ENCODE peak calls at places on chromosomes 3 and 15, in ten cellular contexts. I is putamen, X is GDM1, G is RCC 7860, N is AG09309, V is hippocampal formation, W is H9, R is KBM-7, L is NCI-H1092 treated with DMSO at 0.1 percent for 48 hours, Q is ecto neural progenitor cell. S is an unnamed sample.

GRCh38 chr3:127652246-127652995 is 20.3 kb upstream of the ABTB1 start:
- DNase-seq in I (no peak), X (no peak), G (peak), N (no peak), V (no peak), W (peak), R (peak), L (peak), Q (peak), S (no peak)

GRCh38 chr15:71115567-71116351 is 488 bp downstream of the THSD4 start:
- DNase-seq in I (no peak), X (no peak), G (no peak), N (no peak), V (no peak), W (peak), R (peak), L (no peak), Q (peak), S (no peak)

GRCh38 chr3:63349583-63350177 is 71.6 kb downstream of the SYNPR start:
- DNase-seq in I (peak), X (peak), G (peak), N (no peak), V (peak), W (peak), R (peak), L (peak), Q (no peak), S (no peak)

GRCh38 chr3:143736205-143736604 is 112.1 kb downstream of the SLC9A9 start:
- DNase-seq in I (no peak), X (no peak), G (no peak), N (no peak), V (no peak), W (no peak), R (no peak), L (no peak), Q (no peak), S (no peak)

GRCh38 chr3:88262527-88262926 is 112.8 kb downstream of the C3orf38 start:
- DNase-seq in I (no peak), X (no peak), G (no peak), N (no peak), V (no peak), W (no peak), R (peak), L (no peak), Q (no peak), S (no peak)

GRCh38 chr3:126104028-126104635 is 20.2 kb upstream of the SLC41A3 start:
- DNase-seq in I (no peak), X (no peak), G (no peak), N (no peak), V (no peak), W (no peak), R (no peak), L (no peak), Q (no peak), S (no peak)

GRCh38 chr3:53195602-53196574 is 34.9 kb downstream of the PRKCD start:
- DNase-seq in I (no peak), X (peak), G (no peak), N (no peak), V (no peak), W (peak), R (peak), L (peak), Q (peak), S (no peak)

GRCh38 chr3:112247900-112248299 is 46.1 kb downstream of the SLC9C1 start:
- DNase-seq in I (no peak), X (no peak), G (no peak), N (no peak), V (no peak), W (no peak), R (no peak), L (no peak), Q (no peak), S (no peak)

GRCh38 chr15:38130739-38131498 is 121.7 kb upstream of the SPRED1 start:
- DNase-seq in I (peak), X (no peak), G (peak), N (peak), V (peak), W (no peak), R (peak), L (no peak), Q (peak), S (no peak)

GRCh38 chr15:32641517-32642059 is at the start of gene SCG5:
- DNase-seq in I (peak), X (no peak), G (no peak), N (no peak), V (peak), W (peak), R (no peak), L (peak), Q (peak), S (peak)

GRCh38 chr3:41265011-41265545 is 65.8 kb downstream of the CTNNB1 start:
- DNase-seq in I (no peak), X (no peak), G (peak), N (no peak), V (no peak), W (no peak), R (no peak), L (no peak), Q (no peak), S (no peak)

GRCh38 chr15:59274126-59274970 is 67.7 kb downstream of the LDHAL6B start:
- DNase-seq in I (no peak), X (peak), G (peak), N (peak), V (no peak), W (no peak), R (peak), L (no peak), Q (no peak), S (no peak)

GRCh38 chr3:146532406-146532805 is 12.0 kb downstream of the PLSCR1 start:
- DNase-seq in I (no peak), X (no peak), G (no peak), N (no peak), V (no peak), W (no peak), R (no peak), L (no peak), Q (no peak), S (no peak)

GRCh38 chr3:141278196-141279073 is 46.8 kb downstream of the PXYLP1 start:
- DNase-seq in I (no peak), X (no peak), G (no peak), N (no peak), V (no peak), W (no peak), R (no peak), L (no peak), Q (no peak), S (no peak)

GRCh38 chr3:3586843-3587626 is 212.2 kb upstream of the LRRN1 start:
- DNase-seq in I (no peak), X (no peak), G (no peak), N (no peak), V (no peak), W (no peak), R (no peak), L (no peak), Q (no peak), S (no peak)

GRCh38 chr3:156633335-156633734 is 41.1 kb upstream of the TIPARP start:
- DNase-seq in I (no peak), X (no peak), G (no peak), N (peak), V (no peak), W (no peak), R (no peak), L (no peak), Q (no peak), S (no peak)

GRCh38 chr15:89912145-89912673 is 543 bp downstream of the ARPIN start:
- DNase-seq in I (no peak), X (no peak), G (no peak), N (no peak), V (no peak), W (peak), R (no peak), L (peak), Q (peak), S (peak)

GRCh38 chr3:147613710-147614109 is 204.5 kb downstream of the ZIC1 start:
- DNase-seq in I (no peak), X (no peak), G (no peak), N (no peak), V (no peak), W (no peak), R (no peak), L (no peak), Q (no peak), S (no peak)

GRCh38 chr15:31327674-31328424 is 1.2 kb downstream of the KLF13 start:
- DNase-seq in I (peak), X (peak), G (no peak), N (no peak), V (no peak), W (no peak), R (peak), L (no peak), Q (peak), S (no peak)

GRCh38 chr15:33191641-33192040 is 2.9 kb downstream of the FMN1 start:
- DNase-seq in I (no peak), X (no peak), G (no peak), N (no peak), V (no peak), W (no peak), R (no peak), L (no peak), Q (no peak), S (no peak)

GRCh38 chr15:99504071-99504822 is 61.5 kb upstream of the MEF2A start:
- DNase-seq in I (no peak), X (peak), G (no peak), N (no peak), V (no peak), W (no peak), R (peak), L (no peak), Q (no peak), S (no peak)

GRCh38 chr3:111831840-111832239 is 27.2 kb upstream of the PHLDB2 start:
- DNase-seq in I (no peak), X (no peak), G (peak), N (no peak), V (no peak), W (no peak), R (peak), L (no peak), Q (no peak), S (no peak)

GRCh38 chr3:183116051-183116614 is 16.8 kb upstream of the MCCC1 start:
- DNase-seq in I (peak), X (peak), G (no peak), N (no peak), V (no peak), W (peak), R (peak), L (peak), Q (peak), S (peak)

S was measured in amygdala.